ENCODE peak calls at places on chromosomes 6 and 20, in six cellular contexts. U is tibial artery, K is skeletal muscle cell, W is heart left ventricle, T is MM.1S, Y is Panc1. S is an unnamed sample.

GRCh38 chr20:2922957-2923356 is 49.7 kb downstream of the PTPRA start:
- DNase-seq in U (no peak), K (no peak), W (no peak), T (no peak), Y (no peak), S (no peak)

GRCh38 chr6:5412017-5412416 is 150.7 kb downstream of the FARS2 start:
- DNase-seq in U (no peak), K (no peak), W (no peak), T (no peak), Y (no peak), S (no peak)

GRCh38 chr6:81962198-81962597 is 209.7 kb upstream of the TENT5A start:
- DNase-seq in U (no peak), K (peak; percentile 23), W (no peak), T (no peak), Y (no peak), S (no peak)

GRCh38 chr6:48098923-48099322 is 12.1 kb downstream of the PTCHD4 start:
- DNase-seq in U (no peak), K (no peak), W (no peak), T (no peak), Y (no peak), S (no peak)

GRCh38 chr6:27503436-27504030 is 30.6 kb upstream of the ZNF184 start:
- DNase-seq in U (peak; percentile 78), K (no peak), W (peak; percentile 44), T (peak; percentile 75), Y (peak; percentile 88), S (peak; percentile 69)

GRCh38 chr6:53309059-53309896 is 39.5 kb downstream of the ELOVL5 start:
- DNase-seq in U (no peak), K (peak; percentile 73), W (no peak), T (peak; percentile 90), Y (no peak), S (no peak)

GRCh38 chr6:115890238-115890637 is 170.5 kb downstream of the FRK start:
- DNase-seq in U (no peak), K (no peak), W (no peak), T (no peak), Y (no peak), S (no peak)

GRCh38 chr6:51856508-51856907 is 230.9 kb downstream of the PKHD1 start:
- DNase-seq in U (no peak), K (no peak), W (no peak), T (no peak), Y (no peak), S (no peak)

GRCh38 chr6:135299256-135299655 is 118.1 kb downstream of the MYB start:
- DNase-seq in U (no peak), K (peak; percentile 31), W (no peak), T (no peak), Y (no peak), S (no peak)

GRCh38 chr6:150334790-150335783 is 33.7 kb upstream of the IYD start:
- DNase-seq in U (no peak), K (peak; percentile 45), W (no peak), T (peak; percentile 9), Y (peak; percentile 41), S (peak; percentile 49)

GRCh38 chr20:62489186-62489939 is 13.6 kb upstream of the GATA5 start:
- DNase-seq in U (no peak), K (no peak), W (no peak), T (no peak), Y (no peak), S (no peak)

GRCh38 chr6:152316024-152316423 is 321.1 kb downstream of the SYNE1 start:
- DNase-seq in U (peak; percentile 78), K (peak; percentile 55), W (peak; percentile 72), T (no peak), Y (no peak), S (no peak)

GRCh38 chr20:43583982-43584432 is 6.7 kb upstream of the IFT52 start:
- DNase-seq in U (peak; percentile 95), K (peak; percentile 98), W (peak; percentile 54), T (peak; percentile 76), Y (no peak), S (peak; percentile 91)

DNA sequence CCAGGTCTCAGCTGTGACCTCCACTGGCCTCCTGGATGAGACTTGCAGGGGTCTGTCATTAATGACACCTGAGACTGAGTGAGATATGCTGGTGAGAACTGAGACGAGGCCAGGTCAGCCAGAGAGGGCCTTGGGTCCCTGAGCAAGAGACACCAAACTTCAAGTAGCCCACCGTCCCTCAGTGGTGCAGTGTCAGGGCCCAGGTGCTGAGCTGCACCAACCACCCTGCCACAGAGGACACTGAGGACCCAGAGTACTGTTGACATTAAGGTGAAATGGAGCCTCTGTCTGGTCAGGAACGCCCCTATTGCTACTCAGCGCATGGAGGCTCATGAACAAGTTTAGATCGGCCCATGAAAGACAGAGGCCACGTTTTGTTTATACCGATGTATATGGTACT is 64.1 kb upstream of the SCP2D1 start:
- DNase-seq in U (no peak), K (no peak), W (no peak), T (no peak), Y (no peak), S (no peak)
- H3K4me3 ChIP-seq in U (no peak overlapping the region), K (no peak overlapping the region), W (no peak overlapping the region), T (no peak overlapping the region), Y (no peak overlapping the region), S (no peak overlapping the region)

GRCh38 chr6:30007132-30007764 is 53.8 kb upstream of the POLR1H start:
- DNase-seq in U (peak; percentile 68), K (no peak), W (peak; percentile 26), T (no peak), Y (no peak), S (peak; percentile 37)

GRCh38 chr6:30009113-30009512 is 52.0 kb upstream of the POLR1H start:
- DNase-seq in U (no peak), K (no peak), W (no peak), T (no peak), Y (no peak), S (no peak)

GRCh38 chr6:30002871-30003270 is 58.2 kb upstream of the POLR1H start:
- DNase-seq in U (no peak), K (no peak), W (no peak), T (no peak), Y (no peak), S (no peak)

GRCh38 chr6:30005482-30005881 is 55.6 kb upstream of the POLR1H start:
- DNase-seq in U (no peak), K (no peak), W (no peak), T (no peak), Y (no peak), S (no peak)

DNA sequence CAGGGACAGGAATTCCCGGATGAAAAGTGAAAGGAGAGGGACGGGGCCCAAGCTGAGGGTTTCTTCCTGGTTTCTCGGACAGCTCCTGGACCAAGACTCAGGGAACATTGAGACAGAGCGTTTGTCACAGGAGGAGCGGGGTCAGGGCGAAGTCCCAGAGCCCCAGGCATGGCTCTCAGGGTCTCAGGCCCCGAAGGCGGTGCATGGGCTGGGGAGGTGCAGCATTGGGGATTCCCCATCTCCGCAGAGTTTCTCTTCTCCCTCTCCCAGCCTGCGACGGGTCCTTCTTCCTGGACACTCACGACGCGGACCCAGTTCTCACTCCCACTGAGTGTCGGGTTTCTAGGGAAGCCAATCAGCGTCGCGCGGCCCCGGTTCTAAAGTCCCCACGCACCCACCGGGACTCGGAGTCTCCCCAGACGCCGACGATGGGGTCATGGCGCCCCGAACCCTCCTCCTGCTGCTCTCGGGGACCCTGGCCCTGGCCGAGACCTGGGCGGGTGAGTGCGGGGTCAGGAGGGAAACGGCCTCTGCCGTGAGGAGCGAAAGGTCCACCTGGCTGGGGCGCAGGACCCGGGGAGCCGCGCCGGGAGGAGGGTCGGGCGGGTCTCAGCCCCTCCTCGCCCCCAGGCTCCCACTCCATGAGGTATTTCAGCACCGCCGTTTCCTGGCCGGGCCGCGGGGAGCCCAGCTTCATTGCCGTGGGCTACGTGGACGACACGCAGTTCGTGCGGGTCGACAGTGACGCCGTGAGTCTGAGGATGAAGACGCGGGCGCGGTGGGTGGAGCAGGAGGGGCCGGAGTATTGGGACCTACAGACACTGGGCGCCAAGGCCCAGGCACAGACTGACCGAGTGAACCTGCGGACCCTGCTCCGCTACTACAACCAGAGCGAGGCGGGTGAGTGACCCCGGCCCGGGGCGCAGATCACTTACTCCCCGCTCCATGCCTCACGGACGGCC is 54.6 kb upstream of the POLR1H start:
- DNase-seq in U (peak; percentile 79), K (no peak), W (peak; percentile 40), T (no peak), Y (no peak), S (peak; percentile 45)
- H3K4me3 ChIP-seq in U (peak overlapping the region; percentile 55), K (peak overlapping the region; percentile 40), W (peak overlapping the region; percentile 69), T (no peak overlapping the region), Y (peak overlapping the region; percentile 52), S (peak overlapping the region; percentile 60)

GRCh38 chr6:106520711-106521367 is 108.5 kb downstream of the RTN4IP1 start:
- DNase-seq in U (no peak), K (no peak), W (peak; percentile 38), T (no peak), Y (no peak), S (no peak)
- H3K4me3 ChIP-seq in U (no peak overlapping the region), K (no peak overlapping the region), W (no peak overlapping the region), T (no peak overlapping the region), Y (peak overlapping the region; percentile 9), S (no peak overlapping the region)

DNA sequence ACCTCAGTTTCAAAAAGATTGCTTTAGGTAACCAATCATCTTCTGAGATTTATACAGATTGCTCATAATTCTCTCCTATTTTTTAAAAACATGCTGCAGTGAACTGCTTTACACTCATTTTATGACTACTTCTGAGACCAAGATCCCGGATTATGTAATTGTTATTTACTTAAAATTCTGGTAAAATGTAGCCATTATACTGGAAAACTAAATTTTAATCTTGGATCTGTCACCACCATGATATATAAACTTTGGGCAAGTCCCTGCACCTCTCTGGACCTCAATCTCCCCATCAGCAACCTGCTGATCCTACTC is 477 bp upstream of the PROCR start:
- DNase-seq in U (no peak), K (no peak), W (no peak), T (no peak), Y (no peak), S (no peak)
- H3K4me3 ChIP-seq in U (peak overlapping the region; percentile 38), K (peak overlapping the region; percentile 55), W (peak overlapping the region; percentile 53), T (no peak overlapping the region), Y (peak overlapping the region; percentile 96), S (no peak overlapping the region)

DNA sequence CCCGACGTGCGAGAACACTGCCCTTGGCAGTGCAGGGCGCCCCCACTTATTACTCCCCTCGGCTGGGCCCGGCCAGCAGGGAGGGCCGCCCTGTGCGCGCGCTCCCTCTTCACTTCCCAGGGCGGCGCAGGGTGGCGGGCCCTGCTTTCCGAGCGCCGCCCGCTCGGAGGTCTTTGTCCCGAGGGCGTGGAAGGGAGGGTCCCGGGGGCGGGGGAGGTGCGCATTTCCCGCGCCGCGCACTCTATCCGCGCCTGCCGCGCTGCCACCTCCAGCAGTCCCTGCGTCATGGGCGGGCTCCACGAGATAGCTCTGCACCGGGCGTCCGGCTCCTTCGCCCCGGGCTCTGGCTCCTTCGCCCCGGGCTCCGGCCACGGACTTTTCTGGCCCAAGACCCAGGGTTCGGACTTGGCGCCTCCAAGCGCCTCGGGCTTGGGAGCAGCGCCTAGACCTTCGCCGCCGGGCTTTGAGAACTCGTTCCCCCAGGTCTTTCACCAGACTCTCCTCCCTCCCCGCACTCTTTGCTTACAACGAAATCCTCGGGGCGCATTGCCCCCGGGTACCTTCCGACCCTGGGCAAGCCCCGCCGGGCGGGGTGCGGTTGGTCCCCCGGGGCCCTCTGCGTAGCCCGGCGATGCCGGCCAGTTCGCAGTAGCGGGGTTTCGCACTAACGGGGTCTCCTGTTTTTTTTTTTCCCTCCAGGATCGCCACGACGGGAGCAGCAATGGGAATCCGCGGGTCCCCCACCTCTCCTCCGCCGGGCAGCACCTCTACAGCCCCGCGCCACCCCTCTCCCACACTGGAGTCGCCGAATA is 1.6 kb downstream of the TFAP2C start:
- DNase-seq in U (no peak), K (no peak), W (no peak), T (no peak), Y (no peak), S (no peak)
- H3K4me3 ChIP-seq in U (peak overlapping the region; percentile 35), K (peak overlapping the region; percentile 47), W (peak overlapping the region; percentile 54), T (peak overlapping the region; percentile 98), Y (peak overlapping the region; percentile 88), S (peak overlapping the region; percentile 22)

S was measured in body of pancreas.